ENCODE peak calls at places on chromosomes 3 and 15, in ten cellular contexts. V is cardiac muscle cell; U is naive thymus-derived CD4-positive, alpha-beta T cell; X is lower lobe of right lung; P is endothelial cell of umbilical vein; F is mesendoderm; N is ascending aorta; Y is psoas muscle; R is tibial artery; G is stomach. D is an unnamed sample. For H3K4me1 and H3K27me3, the result is how much of the 10 kb centered on the place peaks cover.

GRCh38 chr3:139491966-139492365 is 15.7 kb upstream of the RBP2 start:
- DNase-seq in N (no peak), R (no peak), P (no peak), V (no peak), F (peak), U (no peak), G (no peak), Y (no peak), X (no peak), D (no peak)

GRCh38 chr15:74156678-74157411 is 16.7 kb upstream of the ISLR start:
- DNase-seq in G (no peak), X (no peak), R (peak), U (no peak), F (no peak), P (no peak), V (peak), Y (no peak), N (no peak), D (no peak)

GRCh38 chr15:81118361-81118760 is 15.7 kb upstream of the CFAP161 start:
- DNase-seq in V (no peak), R (no peak), N (no peak), Y (no peak), G (no peak), F (no peak), U (no peak), X (no peak), P (no peak), D (no peak)

GRCh38 chr15:70775160-70775559 is 11.8 kb upstream of the UACA start:
- DNase-seq in P (peak), U (no peak), F (no peak), V (no peak), X (no peak), G (no peak), N (no peak), R (no peak), Y (no peak), D (no peak)

GRCh38 chr15:29857196-29857595 is 34.9 kb upstream of the TJP1 start:
- DNase-seq in Y (no peak), F (peak), V (no peak), P (no peak), R (no peak), X (no peak), U (no peak), G (no peak), N (no peak), D (no peak)

GRCh38 chr3:142118911-142119310 is 30.4 kb downstream of the TFDP2 start:
- DNase-seq in F (no peak), V (no peak), X (no peak), Y (no peak), P (no peak), G (no peak), R (no peak), U (no peak), N (no peak), D (no peak)

GRCh38 chr3:3735919-3736318 is 63.3 kb upstream of the LRRN1 start:
- DNase-seq in F (no peak), P (no peak), X (no peak), U (no peak), Y (no peak), G (no peak), N (no peak), V (no peak), R (no peak), D (no peak)

GRCh38 chr15:71278989-71279756 is 163.9 kb downstream of the THSD4 start:
- DNase-seq in U (no peak), F (no peak), N (peak), R (peak), G (peak), X (peak), Y (peak), V (no peak), P (peak), D (peak)

GRCh38 chr15:33490703-33491102 is 179.9 kb downstream of the RYR3 start:
- DNase-seq in Y (no peak), R (no peak), V (no peak), X (no peak), P (no peak), G (no peak), N (no peak), U (no peak), F (no peak), D (no peak)

GRCh38 chr3:178084938-178085816 is 451.1 kb upstream of the KCNMB2 start:
- DNase-seq in R (peak), Y (peak), X (peak), G (peak), P (peak), F (peak), U (peak), V (peak), N (no peak), D (peak)

GRCh38 chr3:156792945-156793344 is 33.2 kb upstream of the LEKR1 start:
- DNase-seq in P (no peak), R (no peak), U (no peak), F (peak), V (no peak), Y (no peak), G (no peak), N (no peak), X (no peak), D (no peak)

GRCh38 chr3:121883507-121883906 is 10.7 kb upstream of the SLC15A2 start:
- DNase-seq in Y (no peak), V (peak), R (no peak), F (peak), U (no peak), G (no peak), X (no peak), N (no peak), P (peak), D (no peak)

GRCh38 chr3:119781330-119782198 is at the start of gene NR1I2:
- DNase-seq in P (no peak), Y (no peak), X (no peak), F (no peak), G (no peak), R (no peak), V (no peak), U (no peak), N (no peak), D (no peak)

GRCh38 chr3:130748981-130749380 is 2.4 kb upstream of the PIK3R4 start:
- DNase-seq in Y (no peak), G (no peak), F (peak), R (no peak), P (no peak), X (no peak), N (no peak), U (no peak), V (no peak), D (no peak)

GRCh38 chr15:77577350-77577749 is 55.4 kb downstream of the LINGO1 start:
- DNase-seq in G (no peak), R (no peak), X (no peak), V (no peak), F (peak), Y (peak), U (no peak), N (no peak), P (no peak), D (no peak)

GRCh38 chr15:77580991-77581682 is 51.6 kb downstream of the LINGO1 start:
- DNase-seq in N (no peak), Y (peak), P (no peak), V (no peak), X (no peak), G (peak), U (no peak), F (no peak), R (peak), D (no peak)

GRCh38 chr15:52076889-52077781 is 35.4 kb downstream of the BCL2L10 start:
- DNase-seq in U (no peak), P (peak), R (no peak), F (peak), N (no peak), G (no peak), Y (no peak), V (no peak), X (no peak), D (no peak)

GRCh38 chr15:49847937-49848823 is 227.3 kb downstream of the DTWD1 start:
- DNase-seq in G (no peak), X (no peak), Y (no peak), V (no peak), U (no peak), N (no peak), F (no peak), R (no peak), P (no peak), D (no peak)

GRCh38 chr3:134211797-134212196 is 38.9 kb downstream of the RYK start:
- DNase-seq in G (peak), V (peak), F (peak), N (no peak), X (no peak), P (peak), R (no peak), U (no peak), Y (no peak), D (no peak)

GRCh38 chr3:161851941-161852566 is 355.4 kb downstream of the OTOL1 start:
- DNase-seq in F (peak), X (no peak), R (peak), N (no peak), P (no peak), Y (no peak), G (peak), V (peak), U (no peak), D (peak)

GRCh38 chr3:67981077-67981476 is 326.7 kb upstream of the SUCLG2 start:
- DNase-seq in V (no peak), Y (no peak), G (no peak), X (no peak), P (no peak), F (no peak), R (no peak), U (no peak), N (no peak), D (no peak)

GRCh38 chr3:107745354-107745753 is 222.6 kb downstream of the BBX start:
- DNase-seq in U (no peak), V (no peak), X (no peak), R (no peak), P (no peak), G (no peak), F (no peak), N (no peak), Y (no peak), D (no peak)

GRCh38 chr3:160331127-160331937 is 67.7 kb downstream of the IFT80 start:
- DNase-seq in G (no peak), V (no peak), Y (no peak), X (no peak), R (no peak), P (peak), F (no peak), U (no peak), N (no peak), D (no peak)

GRCh38 chr3:52490938-52491526 is 4.1 kb upstream of the STAB1 start:
- DNase-seq in U (no peak), X (no peak), N (no peak), R (peak), P (peak), Y (no peak), G (no peak), F (no peak), V (no peak), D (no peak)

GRCh38 chr15:47496343-47497185 is 220.7 kb upstream of the SEMA6D start:
- DNase-seq in V (no peak), F (no peak), G (no peak), X (no peak), N (no peak), P (no peak), U (no peak), R (no peak), Y (no peak), D (no peak)

GRCh38 chr15:91193059-91193715 is 93.1 kb downstream of the SV2B start:
- DNase-seq in G (no peak), R (no peak), U (no peak), P (no peak), Y (no peak), X (no peak), F (no peak), N (no peak), V (no peak), D (no peak)

GRCh38 chr15:67776600-67776999 is 48.7 kb upstream of the SKOR1 start:
- DNase-seq in Y (no peak), V (no peak), R (no peak), G (no peak), U (no peak), N (no peak), F (no peak), P (no peak), X (no peak), D (no peak)

GRCh38 chr15:56871180-56871579 is 47.3 kb upstream of the TCF12 start:
- DNase-seq in F (peak), Y (no peak), X (no peak), R (no peak), P (peak), N (no peak), G (no peak), V (no peak), U (no peak), D (no peak)

GRCh38 chr3:71301001-71301400 is 282.5 kb downstream of the FOXP1 start:
- DNase-seq in N (no peak), Y (no peak), R (no peak), F (no peak), G (no peak), V (no peak), X (no peak), U (no peak), P (no peak), D (no peak)

GRCh38 chr3:38205472-38205805 is 40.1 kb downstream of the OXSR1 start:
- DNase-seq in X (no peak), N (no peak), V (no peak), U (no peak), Y (no peak), R (no peak), G (no peak), P (no peak), F (no peak), D (no peak)

DNA sequence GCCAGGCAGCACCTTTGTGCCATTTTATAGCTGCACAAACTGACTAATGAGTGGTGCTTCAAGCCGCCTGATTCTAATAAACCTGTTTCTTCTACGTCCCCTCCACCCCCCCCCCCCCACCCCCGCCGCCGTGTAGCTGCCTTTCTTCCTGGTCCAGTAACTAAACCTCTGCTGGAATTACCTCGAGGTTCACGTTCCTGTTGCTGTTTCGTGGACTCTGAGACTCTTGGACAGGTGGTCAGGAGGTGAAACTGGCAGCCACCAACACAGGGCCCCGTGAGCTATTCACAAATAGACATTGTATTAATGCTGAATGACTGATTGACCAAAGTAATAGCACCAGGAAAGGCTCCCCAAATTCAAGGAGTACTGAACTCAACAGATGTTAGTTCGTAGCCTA is 73.9 kb downstream of the TRIM69 start:
- DNase-seq in Y (no peak), R (no peak), F (no peak), P (no peak), G (no peak), V (no peak), X (no peak), U (no peak), N (no peak), D (no peak)
- H3K4me1 ChIP-seq in Y (under half), R (under half), F (under half), P (under half), G (under half), V (under half), X (under half), U (under half), N (under half), D (under half)

DNA sequence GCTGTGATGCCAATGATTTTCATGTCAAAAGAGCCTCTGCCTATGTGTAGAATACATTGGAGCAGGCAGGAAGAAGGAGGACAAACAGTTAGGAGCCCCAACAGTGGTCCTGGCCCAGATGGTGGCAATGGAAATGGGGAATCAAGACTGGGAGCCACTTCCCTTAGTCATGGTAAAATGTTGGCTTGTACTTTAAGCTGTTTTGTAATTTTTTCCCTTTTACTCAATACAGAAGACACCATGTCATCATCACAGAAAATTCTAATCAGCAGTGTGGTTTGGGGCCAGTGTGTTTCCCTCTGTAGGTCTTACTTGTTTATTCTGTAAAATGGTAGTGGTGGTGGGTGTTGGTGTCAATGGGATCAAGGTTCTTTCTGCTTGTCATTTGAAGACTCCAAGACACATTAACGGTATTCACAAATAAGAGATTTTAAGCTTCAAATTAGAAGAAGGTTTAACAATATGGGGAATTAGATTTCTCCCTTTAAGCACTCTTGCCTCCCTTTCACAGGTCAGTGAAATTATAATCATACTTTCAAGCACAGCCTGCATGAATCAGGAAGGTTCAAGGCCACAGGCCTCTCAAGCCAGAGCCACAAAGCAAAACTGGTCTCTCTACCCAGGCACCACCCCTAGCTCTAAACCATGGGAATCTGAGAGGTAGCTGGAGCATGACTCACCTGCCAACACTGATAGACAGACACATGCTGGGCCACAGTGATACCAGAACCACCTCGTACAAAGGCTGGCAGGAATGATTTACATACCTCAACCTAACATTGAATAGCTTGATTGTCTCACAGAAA is 24.9 kb downstream of the SIAH2 start:
- DNase-seq in V (no peak), X (no peak), P (no peak), N (no peak), G (peak), R (no peak), U (no peak), Y (no peak), F (peak), D (peak)
- H3K27me3 ChIP-seq in V (under half), X (under half), P (under half), N (under half), G (under half), R (under half), U (under half), Y (under half), F (under half), D (under half)

GRCh38 chr3:123338620-123339061 is 110.2 kb downstream of the ADCY5 start:
- DNase-seq in R (no peak), G (no peak), X (no peak), P (no peak), Y (peak), F (no peak), N (no peak), U (no peak), V (no peak), D (peak)
- H3K4me1 ChIP-seq in R (under half), G (under half), X (under half), P (under half), Y (under half), F (under half), N (under half), U (under half), V (under half), D (under half)

GRCh38 chr3:41854956-41855355 is 106.9 kb downstream of the ULK4 start:
- DNase-seq in F (no peak), V (no peak), Y (no peak), R (no peak), U (no peak), P (no peak), G (no peak), N (no peak), X (no peak), D (no peak)

GRCh38 chr3:41846850-41847249 is 115.1 kb downstream of the ULK4 start:
- DNase-seq in P (no peak), U (no peak), X (no peak), F (no peak), G (no peak), Y (no peak), R (no peak), V (no peak), N (no peak), D (no peak)

GRCh38 chr3:41847679-41848078 is 114.2 kb downstream of the ULK4 start:
- DNase-seq in Y (no peak), R (no peak), N (no peak), P (no peak), F (no peak), G (no peak), X (no peak), U (no peak), V (no peak), D (no peak)

GRCh38 chr3:41853495-41853894 is 108.4 kb downstream of the ULK4 start:
- DNase-seq in P (no peak), V (no peak), X (no peak), Y (no peak), R (no peak), F (peak), U (no peak), N (no peak), G (no peak), D (no peak)

GRCh38 chr3:41848745-41849574 is 112.9 kb downstream of the ULK4 start:
- DNase-seq in N (no peak), G (no peak), F (no peak), U (no peak), V (no peak), P (no peak), R (no peak), Y (no peak), X (no peak), D (no peak)
- H3K27me3 ChIP-seq in N (under half), G (under half), F (under half), U (under half), V (under half), P (under half), R (under half), Y (under half), X (under half), D (under half)